ENCODE peak calls at places on chromosomes 6 and 20, in nine cellular contexts. T is lower lobe of right lung; H is dorsolateral prefrontal cortex; K is CD8-positive, alpha-beta T cell; D is uterus; G is stomach; N is GM06990; A is ovary; M is progenitor cell of endocrine pancreas. J is an unnamed sample.
A peak's percentile ranks its signal among the peaks of the same experiment; 100 is the strongest.

GRCh38 chr20:49856904-49857303 is 44.3 kb downstream of the SLC9A8 start:
- DNase-seq in T (no peak), H (no peak), K (no peak), D (no peak), G (no peak), N (no peak), A (no peak), M (no peak), J (no peak)

GRCh38 chr20:18615020-18615652 is 27.3 kb downstream of the DTD1 start:
- DNase-seq in T (no peak), H (no peak), K (no peak), D (no peak), G (no peak), N (no peak), A (no peak), M (no peak), J (no peak)

GRCh38 chr6:7697432-7697819 is 28.5 kb upstream of the BMP6 start:
- DNase-seq in T (no peak), H (no peak), K (no peak), D (no peak), G (no peak), N (no peak), A (no peak), M (no peak), J (no peak)

GRCh38 chr6:113073611-113074191 is 726.6 kb downstream of the RFPL4B start:
- DNase-seq in T (no peak), H (no peak), K (no peak), D (no peak), G (no peak), N (no peak), A (no peak), M (no peak), J (no peak)

GRCh38 chr6:105382477-105382876 is 20.4 kb downstream of the PREP start:
- DNase-seq in T (no peak), H (no peak), K (no peak), D (no peak), G (no peak), N (no peak), A (no peak), M (no peak), J (no peak)

GRCh38 chr6:47743744-47744143 is 38.1 kb upstream of the OPN5 start:
- DNase-seq in T (no peak), H (no peak), K (no peak), D (no peak), G (no peak), N (no peak), A (no peak), M (no peak), J (no peak)

GRCh38 chr20:41443667-41444066 is 77.0 kb upstream of the EMILIN3 start:
- DNase-seq in T (no peak), H (no peak), K (no peak), D (no peak), G (no peak), N (peak; percentile 9), A (no peak), M (no peak), J (peak; percentile 39)

GRCh38 chr6:16799279-16800193 is 38.3 kb upstream of the ATXN1 start:
- DNase-seq in T (no peak), H (no peak), K (no peak), D (no peak), G (no peak), N (no peak), A (no peak), M (no peak), J (no peak)

GRCh38 chr6:158835616-158836221 is 16.6 kb upstream of the EZR start:
- DNase-seq in T (peak; percentile 83), H (no peak), K (no peak), D (no peak), G (peak; percentile 85), N (no peak), A (peak; percentile 59), M (peak; percentile 35), J (no peak)

GRCh38 chr20:49938173-49939163 is 2.3 kb downstream of the RNF114 start:
- DNase-seq in T (no peak), H (no peak), K (no peak), D (peak; percentile 52), G (peak; percentile 47), N (no peak), A (peak; percentile 66), M (no peak), J (no peak)

GRCh38 chr6:100657678-100658330 is 193.1 kb upstream of the SIM1 start:
- DNase-seq in T (no peak), H (no peak), K (no peak), D (no peak), G (no peak), N (peak; percentile 7), A (no peak), M (no peak), J (no peak)

GRCh38 chr6:131116755-131117360 is 18.4 kb upstream of the AKAP7 start:
- DNase-seq in T (no peak), H (no peak), K (no peak), D (no peak), G (no peak), N (peak; percentile 23), A (no peak), M (no peak), J (peak; percentile 22)

GRCh38 chr6:142444388-142444787 is 142.6 kb downstream of the ADGRG6 start:
- DNase-seq in T (no peak), H (no peak), K (no peak), D (no peak), G (no peak), N (no peak), A (no peak), M (no peak), J (no peak)

GRCh38 chr20:4041748-4042411 is 26.5 kb upstream of the RNF24 start:
- DNase-seq in T (peak; percentile 83), H (no peak), K (no peak), D (peak; percentile 54), G (peak; percentile 90), N (no peak), A (peak; percentile 78), M (no peak), J (no peak)

GRCh38 chr6:43494766-43495165 is 15.4 kb downstream of the LRRC73 start:
- DNase-seq in T (no peak), H (no peak), K (no peak), D (no peak), G (no peak), N (no peak), A (no peak), M (no peak), J (no peak)

GRCh38 chr20:44717986-44718385 is 2.8 kb downstream of the CCN5 start:
- DNase-seq in T (peak; percentile 41), H (no peak), K (no peak), D (no peak), G (no peak), N (no peak), A (no peak), M (no peak), J (no peak)
- TF ChIP-seq CTCF in T (no peak), H (peak; percentile 13), K (no peak), D (no peak), G (peak; percentile 25), N (no peak), A (no peak), M (peak; percentile 40), J (no peak)

GRCh38 chr6:88919032-88919431 is 44.4 kb downstream of the RNGTT start:
- DNase-seq in T (no peak), H (no peak), K (no peak), D (no peak), G (no peak), N (no peak), A (no peak), M (no peak), J (no peak)
- TF ChIP-seq CTCF in T (no peak), H (no peak), K (no peak), D (no peak), G (no peak), N (no peak), A (no peak), M (peak; percentile 26), J (peak; percentile 10)

DNA sequence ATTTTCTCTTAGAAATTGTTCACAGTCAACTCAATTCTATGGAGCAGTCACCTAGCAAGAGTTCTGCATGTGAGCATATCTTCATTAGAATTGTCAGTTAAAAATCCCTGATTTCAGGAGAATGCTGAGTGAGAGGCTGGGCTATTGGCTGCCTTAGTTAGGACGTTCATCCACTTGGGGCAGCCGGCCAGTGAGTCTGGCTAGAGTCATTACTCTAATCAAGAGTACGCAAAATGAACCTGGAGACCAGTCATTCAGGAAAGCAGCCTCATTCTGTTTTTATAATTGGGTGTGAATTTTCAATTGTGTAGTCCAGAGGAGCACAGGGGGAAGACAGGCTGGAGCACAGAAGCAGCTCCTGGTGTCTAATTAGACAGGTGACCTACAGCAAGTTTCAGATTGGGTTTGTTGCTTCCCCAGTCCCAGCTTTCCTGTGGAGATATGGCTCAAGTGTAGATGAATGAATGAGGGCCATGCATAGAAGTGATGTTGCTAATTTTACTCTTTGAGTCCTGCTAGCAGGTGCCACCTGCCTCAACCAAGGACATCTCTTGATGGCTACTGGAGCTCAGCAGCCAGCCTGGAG is 265.7 kb downstream of the NKAIN2 start:
- DNase-seq in T (no peak), H (no peak), K (no peak), D (no peak), G (no peak), N (no peak), A (no peak), M (no peak), J (no peak)
- TF ChIP-seq CTCF in T (no peak), H (no peak), K (no peak), D (no peak), G (no peak), N (no peak), A (no peak), M (no peak), J (no peak)

GRCh38 chr6:134676307-134677281 is 273.3 kb downstream of the ALDH8A1 start:
- DNase-seq in T (no peak), H (no peak), K (no peak), D (no peak), G (peak; percentile 49), N (no peak), A (no peak), M (no peak), J (no peak)
- TF ChIP-seq CTCF in T (no peak), H (no peak), K (no peak), D (no peak), G (no peak), N (no peak), A (no peak), M (no peak), J (no peak)

GRCh38 chr6:11947063-11947462 is 65.0 kb upstream of the HIVEP1 start:
- DNase-seq in T (no peak), H (no peak), K (no peak), D (no peak), G (no peak), N (no peak), A (no peak), M (no peak), J (no peak)
- TF ChIP-seq CTCF in T (peak; percentile 12), H (no peak), K (peak; percentile 40), D (no peak), G (no peak), N (peak; percentile 18), A (no peak), M (peak; percentile 28), J (no peak)